ENCODE peak calls at places on chromosomes 1 and 21, in six cellular contexts. J is GM12891, X is K562, D is GM12878, L is H1, B is HepG2. E is an unnamed sample.
A peak's percentile ranks its signal among the peaks of the same experiment; 100 is the strongest.

GRCh38 chr1:39407496-39407888 is 83.9 kb upstream of the BMP8A start:
- DNase-seq in B (no peak), J (no peak), D (no peak), L (no peak), X (no peak), E (no peak)

GRCh38 chr1:240905225-240905765 is 293.3 kb upstream of the GREM2 start:
- DNase-seq in X (no peak), D (no peak), J (no peak), B (no peak), L (no peak), E (no peak)

GRCh38 chr1:155504207-155504606 is 58.4 kb downstream of the ASH1L start:
- DNase-seq in X (no peak), L (no peak), B (peak; percentile 32), D (no peak), J (no peak), E (no peak)

GRCh38 chr1:163650624-163651023 is 328.9 kb downstream of the NUF2 start:
- DNase-seq in X (no peak), L (no peak), B (no peak), D (no peak), J (no peak), E (no peak)

GRCh38 chr1:230807551-230808267 is 60.5 kb downstream of the CAPN9 start:
- DNase-seq in X (no peak), B (no peak), D (no peak), J (no peak), L (no peak), E (no peak)

GRCh38 chr1:115238336-115239147 is 99.5 kb downstream of the NGF start:
- DNase-seq in B (no peak), L (no peak), J (no peak), X (no peak), D (no peak), E (no peak)

GRCh38 chr1:109239580-109240068 is 9.7 kb upstream of the CELSR2 start:
- DNase-seq in L (peak; percentile 65), X (peak; percentile 72), D (no peak), J (no peak), B (peak; percentile 66), E (peak; percentile 21)

GRCh38 chr1:166017395-166017794 is 149.4 kb downstream of the FAM78B start:
- DNase-seq in D (no peak), X (no peak), J (no peak), B (no peak), L (no peak), E (no peak)

GRCh38 chr1:205191127-205191577 is 20.4 kb downstream of the DSTYK start:
- DNase-seq in L (no peak), D (no peak), X (no peak), J (no peak), B (peak; percentile 73), E (no peak)

GRCh38 chr1:23628951-23629387 is 62.6 kb upstream of the RPL11 start:
- DNase-seq in B (no peak), X (no peak), D (no peak), J (no peak), L (no peak), E (no peak)

GRCh38 chr1:47231314-47232186 is 475 bp downstream of the TAL1 start:
- DNase-seq in L (no peak), X (peak; percentile 82), D (peak; percentile 1), J (no peak), B (no peak), E (no peak)

GRCh38 chr1:51561702-51562101 is 42.6 kb upstream of the EPS15 start:
- DNase-seq in D (no peak), J (no peak), B (no peak), X (no peak), L (no peak), E (no peak)

GRCh38 chr21:36506482-36506881 is 26.6 kb upstream of the CLDN14 start:
- DNase-seq in J (no peak), B (no peak), X (no peak), D (no peak), L (no peak), E (no peak)
- TF ChIP-seq POLR2AphosphoS5 in J (no peak), B (no peak), X (no peak), D (no peak), L (no peak), E (no peak)

DNA sequence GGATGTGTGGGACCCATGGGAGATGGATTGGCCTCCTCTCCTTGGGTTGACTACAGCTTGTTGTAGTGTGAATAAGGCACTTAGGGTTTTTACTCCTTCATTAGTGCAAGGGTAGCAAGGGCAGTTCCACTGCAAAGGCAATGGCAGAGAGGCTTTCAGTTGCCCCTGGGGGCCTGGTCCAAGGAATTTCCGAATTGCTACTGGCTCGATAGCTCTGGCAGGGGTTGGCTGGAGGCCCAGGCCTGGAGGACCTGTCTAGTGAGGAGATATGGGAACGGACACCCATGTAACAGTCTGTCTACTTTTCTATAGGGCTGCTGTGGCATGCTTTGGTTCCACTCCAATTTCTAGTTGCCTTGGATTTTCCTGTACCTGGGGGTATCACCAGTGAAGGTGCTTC is 218.9 kb upstream of the C1orf105 start:
- DNase-seq in L (no peak), J (no peak), D (no peak), X (no peak), B (no peak), E (no peak)
- TF ChIP-seq POLR2A in L (no peak), J (no peak), D (no peak), X (no peak), B (no peak), E (no peak)

DNA sequence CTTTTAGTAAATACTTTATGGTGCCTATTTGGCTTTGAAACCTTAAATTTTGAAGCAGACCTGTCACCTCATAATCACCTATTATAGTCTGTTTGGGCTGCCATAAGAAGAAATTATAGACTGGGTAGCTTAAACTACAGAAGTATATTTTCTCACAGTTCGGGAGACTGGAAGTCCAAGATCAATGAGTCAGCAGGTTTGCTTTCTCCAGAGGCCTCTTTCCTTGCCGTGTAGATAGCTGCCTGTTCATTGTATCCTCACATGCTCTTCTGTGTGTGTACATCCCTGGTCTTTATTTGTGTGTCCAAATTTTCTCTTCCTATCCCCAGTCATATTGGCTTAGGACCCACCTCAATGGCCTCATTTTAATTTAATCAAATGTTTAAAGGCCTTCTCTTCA is 518.2 kb downstream of the ADGRL2 start:
- DNase-seq in B (no peak), L (no peak), X (no peak), J (no peak), D (no peak), E (no peak)
- TF ChIP-seq TAF1 in B (no peak), L (no peak), X (no peak), J (no peak), D (no peak), E (no peak)

DNA sequence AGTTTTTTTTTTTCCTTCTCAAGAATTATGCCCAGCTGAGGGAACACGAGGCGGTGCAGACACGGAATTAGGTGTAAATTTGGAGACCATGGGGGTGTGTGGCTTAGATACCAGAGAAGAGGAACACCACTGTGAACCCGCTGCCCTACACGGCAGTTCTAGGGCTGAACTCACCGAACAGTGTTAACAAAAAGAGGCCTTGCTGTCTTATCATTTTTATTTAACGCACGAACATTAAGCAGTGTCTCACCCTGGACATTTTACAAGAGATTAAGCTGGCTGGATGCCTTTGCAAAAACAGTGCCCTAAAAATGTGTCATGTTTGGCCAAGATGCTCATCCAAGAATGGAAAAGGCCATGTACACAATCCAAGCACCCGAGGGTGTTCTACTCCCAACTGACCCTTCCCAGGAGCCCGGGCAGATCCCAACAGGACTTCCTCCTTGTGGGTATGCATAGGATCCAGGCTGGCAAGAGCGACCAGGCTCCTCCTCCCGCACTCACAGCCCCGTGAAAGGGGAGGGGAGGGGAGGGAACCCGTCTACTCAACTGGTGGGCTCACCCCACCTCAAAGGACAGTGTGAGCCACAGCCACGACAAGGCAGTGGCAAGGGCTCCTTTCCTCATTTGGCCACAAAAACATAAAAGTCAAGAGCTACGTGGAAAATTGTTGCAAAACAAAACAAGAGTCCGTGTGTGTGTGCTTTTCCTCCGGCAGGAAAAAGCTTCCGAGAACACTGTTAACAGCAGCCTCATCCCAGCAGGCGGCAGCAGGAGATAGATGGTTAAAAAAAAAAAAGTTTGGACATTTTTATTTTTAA is 20.3 kb downstream of the C2CD2 start:
- DNase-seq in D (no peak), B (no peak), J (no peak), L (no peak), X (no peak), E (no peak)
- TF ChIP-seq POLR2AphosphoS5 in D (no peak), B (no peak), J (no peak), L (no peak), X (no peak), E (no peak)

DNA sequence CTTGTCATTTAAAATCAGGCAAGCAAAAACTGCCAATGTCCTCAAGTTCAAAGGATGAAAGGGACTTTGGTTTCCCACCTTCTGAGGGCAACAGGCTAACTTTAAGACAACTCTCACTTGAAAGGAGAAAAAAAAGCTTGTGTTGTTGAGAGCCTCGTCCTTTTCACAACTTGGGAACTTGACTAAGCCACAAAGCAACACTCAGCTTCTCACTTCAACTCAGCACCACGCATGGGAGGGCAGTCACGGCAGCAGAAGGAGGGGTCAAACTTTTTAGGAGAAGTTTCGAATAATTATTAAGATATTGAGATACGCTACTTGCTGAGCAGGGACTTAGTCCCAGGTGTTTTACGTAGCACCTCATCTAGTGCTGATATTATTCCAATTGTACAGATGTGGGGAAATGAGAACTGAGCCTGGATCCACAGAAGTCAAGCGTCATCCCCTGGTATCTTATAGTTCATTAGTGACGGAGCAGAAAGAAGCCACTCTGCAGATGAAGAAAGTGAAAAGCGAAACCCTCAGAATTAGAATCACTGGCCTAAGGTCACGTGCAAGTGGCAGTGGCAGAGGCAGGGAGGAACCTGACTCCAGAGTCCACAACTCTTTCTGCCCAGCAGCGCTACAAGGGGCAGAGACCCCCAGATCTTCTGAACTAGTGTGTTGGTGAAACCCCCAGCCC is 83.6 kb downstream of the JAK1 start:
- DNase-seq in L (no peak), J (no peak), D (no peak), B (no peak), X (no peak), E (no peak)
- TF ChIP-seq POLR2A in L (no peak), J (no peak), D (no peak), B (no peak), X (no peak), E (no peak)

GRCh38 chr1:225406976-225407725 is 20.7 kb downstream of the LBR start:
- DNase-seq in L (no peak), J (no peak), D (no peak), X (no peak), B (no peak), E (no peak)

GRCh38 chr1:225410036-225410435 is 17.8 kb downstream of the LBR start:
- DNase-seq in B (no peak), X (no peak), L (no peak), D (no peak), J (no peak), E (no peak)

GRCh38 chr1:225409051-225409450 is 18.8 kb downstream of the LBR start:
- DNase-seq in L (no peak), X (no peak), D (no peak), J (no peak), B (no peak), E (no peak)

GRCh38 chr1:225408249-225408648 is 19.6 kb downstream of the LBR start:
- DNase-seq in X (no peak), L (no peak), J (no peak), D (no peak), B (no peak), E (no peak)

GRCh38 chr1:225407755-225408154 is 20.1 kb downstream of the LBR start:
- DNase-seq in X (no peak), L (no peak), J (no peak), D (no peak), B (no peak), E (no peak)
- TF ChIP-seq TAF1 in X (no peak), L (no peak), J (no peak), D (no peak), B (no peak), E (no peak)

GRCh38 chr1:7366955-7367665 is 404.0 kb upstream of the VAMP3 start:
- DNase-seq in X (no peak), L (no peak), J (no peak), D (no peak), B (no peak), E (no peak)
- TF ChIP-seq POLR2AphosphoS5 in X (no peak), L (no peak), J (no peak), D (no peak), B (no peak), E (no peak)

E was measured in GM12892.